ENCODE peak calls at places on chromosomes 4 and X, in nine cellular contexts. I is suprapubic skin, Z is upper lobe of right lung, X is NB4, W is neural progenitor cell, J is endodermal cell, B is sigmoid colon, O is IMR-90, S is GM12865. Q is an unnamed sample.

GRCh38 chr4:186946140-186946539 is 222.5 kb upstream of the FAT1 start:
- DNase-seq in I (no peak), Z (no peak), X (no peak), W (peak), J (no peak), B (no peak), O (no peak), S (no peak), Q (no peak)

GRCh38 chr4:23877758-23878229 is 12.1 kb downstream of the PPARGC1A start:
- DNase-seq in I (no peak), Z (no peak), X (no peak), W (no peak), J (no peak), B (no peak), O (peak), S (no peak), Q (no peak)

GRCh38 chr4:144648042-144648441 is 2.1 kb downstream of the HHIP start:
- DNase-seq in I (no peak), Z (no peak), X (no peak), W (peak), J (no peak), B (no peak), O (no peak), S (no peak), Q (no peak)

GRCh38 chrX:109485470-109486340 is 3.8 kb upstream of the GUCY2F start:
- DNase-seq in I (peak), Z (peak), X (peak), W (peak), J (peak), B (peak), O (peak), S (peak), Q (no peak)

GRCh38 chr4:8035371-8035780 is 95.7 kb upstream of the AFAP1 start:
- DNase-seq in I (no peak), Z (no peak), X (peak), W (no peak), J (no peak), B (no peak), O (peak), S (peak), Q (no peak)

GRCh38 chrX:148588649-148589310 is 88.4 kb downstream of the AFF2 start:
- DNase-seq in I (no peak), Z (no peak), X (peak), W (no peak), J (peak), B (no peak), O (no peak), S (no peak), Q (no peak)

GRCh38 chr4:76204936-76205335 is 8.7 kb downstream of the SCARB2 start:
- DNase-seq in I (no peak), Z (no peak), X (no peak), W (no peak), J (no peak), B (no peak), O (no peak), S (no peak), Q (no peak)

GRCh38 chr4:173505924-173506779 is 23.9 kb downstream of the HAND2 start:
- DNase-seq in I (peak), Z (no peak), X (peak), W (peak), J (peak), B (peak), O (peak), S (peak), Q (peak)

GRCh38 chr4:147943159-147943638 is 211.3 kb downstream of the ARHGAP10 start:
- DNase-seq in I (no peak), Z (no peak), X (no peak), W (no peak), J (no peak), B (no peak), O (no peak), S (peak), Q (no peak)

GRCh38 chr4:118032691-118033090 is 1.6 kb upstream of the NDST3 start:
- DNase-seq in I (no peak), Z (no peak), X (no peak), W (no peak), J (peak), B (no peak), O (peak), S (no peak), Q (no peak)

GRCh38 chr4:157014621-157015591 is 43.3 kb upstream of the PDGFC start:
- DNase-seq in I (no peak), Z (no peak), X (no peak), W (peak), J (peak), B (no peak), O (peak), S (peak), Q (no peak)

GRCh38 chrX:39928704-39929439 is 168.9 kb downstream of the BCOR start:
- DNase-seq in I (no peak), Z (no peak), X (no peak), W (no peak), J (no peak), B (no peak), O (no peak), S (no peak), Q (peak)

GRCh38 chr4:66959207-66959606 is 586.1 kb downstream of the CENPC start:
- DNase-seq in I (no peak), Z (no peak), X (no peak), W (no peak), J (no peak), B (no peak), O (no peak), S (no peak), Q (no peak)

GRCh38 chr4:173272987-173273386 is 61.2 kb downstream of the HMGB2 start:
- DNase-seq in I (no peak), Z (no peak), X (no peak), W (no peak), J (no peak), B (no peak), O (peak), S (no peak), Q (no peak)

GRCh38 chr4:176380352-176381157 is 60.8 kb downstream of the SPCS3 start:
- DNase-seq in I (no peak), Z (no peak), X (no peak), W (no peak), J (no peak), B (no peak), O (no peak), S (peak), Q (no peak)

GRCh38 chr4:102608190-102608589 is 107.0 kb downstream of the NFKB1 start:
- DNase-seq in I (no peak), Z (no peak), X (no peak), W (no peak), J (no peak), B (no peak), O (peak), S (no peak), Q (no peak)

GRCh38 chr4:95869961-95870500 is 30.1 kb downstream of the PDHA2 start:
- DNase-seq in I (no peak), Z (no peak), X (peak), W (no peak), J (no peak), B (no peak), O (no peak), S (no peak), Q (no peak)

GRCh38 chr4:176048631-176049030 is 17.0 kb upstream of the WDR17 start:
- DNase-seq in I (no peak), Z (no peak), X (no peak), W (no peak), J (no peak), B (no peak), O (no peak), S (no peak), Q (no peak)

GRCh38 chr4:4995103-4995761 is 24.0 kb downstream of the CYTL1 start:
- DNase-seq in I (peak), Z (peak), X (peak), W (peak), J (peak), B (peak), O (peak), S (peak), Q (peak)

GRCh38 chr4:150248181-150248580 is 169.9 kb downstream of the DCLK2 start:
- DNase-seq in I (no peak), Z (no peak), X (no peak), W (no peak), J (no peak), B (no peak), O (peak), S (no peak), Q (no peak)

GRCh38 chrX:100979881-100980607 is 10.5 kb downstream of the ARL13A start:
- DNase-seq in I (no peak), Z (no peak), X (peak), W (no peak), J (no peak), B (no peak), O (peak), S (no peak), Q (no peak)

GRCh38 chrX:136204571-136204970 is 46.6 kb downstream of the MAP7D3 start:
- DNase-seq in I (peak), Z (no peak), X (no peak), W (peak), J (no peak), B (peak), O (peak), S (no peak), Q (no peak)

GRCh38 chr4:8895295-8895694 is 23.7 kb upstream of the HMX1 start:
- DNase-seq in I (no peak), Z (no peak), X (no peak), W (no peak), J (no peak), B (no peak), O (no peak), S (no peak), Q (no peak)

GRCh38 chrX:51494409-51494808 is 2.0 kb downstream of the NUDT11 start:
- DNase-seq in I (no peak), Z (no peak), X (no peak), W (no peak), J (no peak), B (no peak), O (no peak), S (no peak), Q (no peak)
- TF ChIP-seq CTCF in I (no peak), Z (no peak), X (no peak), W (peak), J (peak), B (no peak), O (peak), S (no peak), Q (no peak)

GRCh38 chrX:104696667-104697066 is 130.7 kb downstream of the IL1RAPL2 start:
- DNase-seq in I (no peak), Z (no peak), X (no peak), W (no peak), J (no peak), B (no peak), O (no peak), S (no peak), Q (no peak)
- H3K4me3 ChIP-seq in I (no peak), Z (no peak), X (no peak), W (no peak), J (no peak), B (no peak), O (no peak), S (no peak), Q (no peak)

DNA sequence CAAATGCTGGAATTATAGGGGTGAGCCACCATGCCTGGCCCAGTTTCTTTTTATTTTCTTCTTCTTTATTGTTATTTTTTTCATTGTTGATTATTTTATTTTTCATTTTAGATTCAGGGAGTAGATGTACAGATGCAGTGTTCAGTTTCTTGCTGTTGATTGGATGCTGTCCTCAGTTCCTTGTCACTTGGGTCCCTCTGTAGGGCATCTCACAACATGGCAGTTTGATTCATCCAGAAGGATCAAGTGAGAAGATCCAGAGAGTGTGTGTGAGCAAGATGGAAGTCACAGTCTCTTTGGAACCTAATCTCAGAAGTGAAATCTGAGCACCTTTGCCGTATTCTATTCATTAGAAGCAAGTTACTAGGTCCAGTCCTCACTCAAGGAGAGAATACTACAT is 20.9 kb downstream of the HMGB3 start:
- DNase-seq in I (no peak), Z (no peak), X (peak), W (peak), J (no peak), B (no peak), O (peak), S (no peak), Q (no peak)
- TF ChIP-seq CTCF in I (no peak), Z (no peak), X (no peak), W (peak), J (peak), B (no peak), O (peak), S (peak), Q (no peak)

DNA sequence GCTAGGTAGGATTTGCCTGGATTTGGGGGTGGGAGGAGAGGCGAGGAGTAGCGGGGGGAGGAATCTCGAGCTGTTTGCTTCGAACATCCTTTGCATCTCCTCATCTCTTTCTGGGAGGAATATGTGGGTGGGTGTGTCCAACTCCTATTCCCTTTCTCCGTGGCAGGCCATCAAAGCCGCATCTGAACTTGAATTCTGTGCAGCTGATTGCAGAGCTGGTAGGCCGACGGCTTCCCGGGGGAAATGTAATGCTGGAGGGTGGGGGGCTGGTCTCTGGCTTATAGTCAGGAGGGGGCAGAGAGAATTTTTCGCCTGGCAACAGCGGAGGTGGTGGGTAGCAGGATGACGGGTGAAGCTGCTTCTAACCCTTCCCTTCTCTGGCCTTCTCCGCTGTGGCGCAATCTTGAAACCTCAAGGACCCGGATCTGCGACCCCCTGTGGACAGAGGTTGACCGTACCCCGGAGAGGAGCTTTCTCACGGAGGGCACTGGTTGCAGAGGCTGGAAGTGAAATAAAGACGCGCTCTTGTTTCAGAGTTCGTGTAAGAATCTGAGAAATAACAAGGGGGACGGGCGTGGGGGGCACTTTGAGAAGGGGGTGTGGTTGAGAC is 654 bp downstream of the ZCCHC12 start:
- DNase-seq in I (no peak), Z (no peak), X (peak), W (peak), J (peak), B (no peak), O (no peak), S (no peak), Q (no peak)
- H3K4me3 ChIP-seq in I (peak), Z (peak), X (no peak), W (peak), J (peak), B (peak), O (no peak), S (no peak), Q (no peak)

GRCh38 chr4:139530833-139531427 is 25.1 kb downstream of the SETD7 start:
- DNase-seq in I (no peak), Z (no peak), X (peak), W (peak), J (peak), B (no peak), O (no peak), S (peak), Q (no peak)

GRCh38 chr4:139525414-139525813 is 30.6 kb downstream of the SETD7 start:
- DNase-seq in I (no peak), Z (no peak), X (no peak), W (no peak), J (no peak), B (no peak), O (no peak), S (peak), Q (no peak)

GRCh38 chr4:139526928-139527327 is 29.1 kb downstream of the SETD7 start:
- DNase-seq in I (no peak), Z (no peak), X (no peak), W (no peak), J (no peak), B (no peak), O (no peak), S (no peak), Q (no peak)

GRCh38 chr4:139524062-139524631 is 31.9 kb downstream of the SETD7 start:
- DNase-seq in I (no peak), Z (no peak), X (no peak), W (peak), J (no peak), B (no peak), O (peak), S (peak), Q (no peak)

DNA sequence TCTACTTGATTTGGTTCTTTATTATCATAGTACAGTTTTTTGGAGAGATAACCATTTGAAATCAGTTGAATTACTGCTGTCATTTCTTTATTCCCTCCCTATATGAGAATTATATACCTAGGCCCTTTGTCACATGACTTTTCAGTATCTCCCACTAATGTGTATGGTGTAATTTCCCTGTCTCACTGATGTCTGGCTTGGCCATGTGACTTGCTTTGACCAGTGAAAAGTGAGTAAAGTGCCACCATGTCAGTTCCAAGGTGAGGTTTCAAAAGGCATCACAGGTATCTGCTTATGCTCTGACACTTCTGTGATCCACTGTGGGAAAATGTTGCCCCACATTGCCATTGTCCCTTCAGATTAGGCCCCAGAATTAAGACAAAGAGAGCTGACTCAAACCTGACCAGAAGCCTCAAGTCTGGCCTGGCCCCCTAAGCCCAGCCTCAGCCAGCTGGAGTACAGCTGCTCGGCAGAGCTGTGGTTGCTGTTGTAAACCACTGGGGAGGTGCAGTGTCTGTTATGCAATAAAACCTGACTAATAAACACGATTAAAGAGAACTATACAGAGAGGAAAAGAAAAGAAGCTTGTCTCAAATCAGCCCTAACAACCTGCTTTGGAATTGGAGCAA is 27.5 kb downstream of the SETD7 start:
- DNase-seq in I (no peak), Z (no peak), X (peak), W (no peak), J (no peak), B (peak), O (peak), S (peak), Q (peak)
- TF ChIP-seq CTCF in I (no peak), Z (no peak), X (no peak), W (no peak), J (no peak), B (no peak), O (no peak), S (no peak), Q (no peak)

DNA sequence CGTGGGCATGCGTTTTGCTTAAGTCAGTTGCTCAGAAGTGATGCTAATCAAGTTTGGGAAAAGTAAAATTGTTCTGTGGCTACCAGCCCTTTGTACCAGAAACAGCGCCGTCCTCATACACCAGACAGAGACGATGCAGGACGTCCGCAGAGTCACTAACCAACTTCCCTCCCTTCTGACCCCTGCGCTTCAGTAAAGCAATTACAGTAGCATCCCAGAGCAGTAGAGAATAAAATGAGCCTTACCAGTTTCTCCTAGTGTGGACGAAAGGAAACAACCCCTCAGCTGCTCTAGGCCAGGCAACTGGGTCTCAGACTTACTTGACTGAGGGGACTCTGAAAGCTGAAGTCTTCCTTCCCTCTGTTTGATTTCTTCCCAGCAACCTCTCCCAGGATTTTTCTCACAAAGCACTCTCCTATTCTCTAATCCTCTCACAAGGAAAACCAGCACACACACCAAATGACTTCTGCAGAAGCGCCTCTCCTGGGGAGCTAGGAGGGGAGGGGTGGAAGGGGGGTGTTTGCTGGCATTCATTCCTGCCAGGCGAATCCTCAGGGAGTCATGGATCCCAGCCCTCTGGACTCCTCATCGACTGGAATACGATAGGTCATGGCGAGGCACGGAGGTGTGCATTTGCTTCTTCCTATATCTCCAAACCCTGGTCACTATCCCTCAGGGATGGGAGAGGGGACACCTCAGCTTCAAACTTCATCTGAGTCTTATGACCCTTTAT is 56.0 kb upstream of the MID1 start:
- DNase-seq in I (no peak), Z (no peak), X (no peak), W (peak), J (peak), B (no peak), O (no peak), S (no peak), Q (no peak)
- H3K4me3 ChIP-seq in I (no peak), Z (no peak), X (no peak), W (peak), J (peak), B (no peak), O (no peak), S (no peak), Q (no peak)

DNA sequence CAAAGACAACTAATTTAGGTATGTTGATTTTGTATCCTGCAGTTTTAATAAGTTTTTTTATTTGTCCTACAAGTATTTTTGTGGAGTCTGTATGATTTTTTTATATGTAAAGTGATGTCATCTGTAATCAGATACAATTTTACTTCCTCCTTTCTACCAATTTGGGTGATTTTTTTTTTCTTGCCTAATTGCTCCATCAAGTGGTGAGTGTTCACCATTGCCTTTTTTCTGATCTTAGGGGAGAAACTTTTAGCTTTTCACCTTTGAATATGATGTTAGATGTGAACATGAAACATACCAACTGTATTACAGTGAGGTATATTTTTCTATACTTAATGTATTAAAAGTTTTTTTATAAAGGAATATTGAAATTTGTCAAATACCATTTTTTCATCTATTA is 362.3 kb downstream of the PABPC4L start:
- DNase-seq in I (no peak), Z (no peak), X (peak), W (no peak), J (no peak), B (no peak), O (peak), S (no peak), Q (no peak)
- TF ChIP-seq CTCF in I (no peak), Z (no peak), X (no peak), W (peak), J (peak), B (no peak), O (peak), S (no peak), Q (no peak)

Q was measured in upper lobe of left lung.